ENCODE peak calls at places on chromosomes 2 and 18, in seven cellular contexts. I is GM23248; R is aorta; X is CD4-positive, alpha-beta memory T cell; Y is A549; T is heart left ventricle; P is K562. U is an unnamed sample.
A peak's percentile ranks its signal among the peaks of the same experiment; 100 is the strongest.

GRCh38 chr2:65580824-65581223 is 148.4 kb upstream of the SPRED2 start:
- DNase-seq in I (no peak), R (no peak), X (no peak), Y (no peak), T (no peak), P (no peak), U (no peak)

GRCh38 chr18:33152376-33152775 is 288.1 kb downstream of the CCDC178 start:
- DNase-seq in I (no peak), R (no peak), X (no peak), Y (no peak), T (no peak), P (no peak), U (no peak)

GRCh38 chr2:190860985-190861721 is 19.5 kb upstream of the GLS start:
- DNase-seq in I (peak; percentile 78), R (no peak), X (no peak), Y (no peak), T (no peak), P (no peak), U (no peak)

GRCh38 chr18:68034293-68034692 is 517.8 kb upstream of the DSEL start:
- DNase-seq in I (peak; percentile 59), R (no peak), X (no peak), Y (no peak), T (no peak), P (no peak), U (no peak)

GRCh38 chr2:64376926-64377325 is 77.0 kb upstream of the LGALSL start:
- DNase-seq in I (no peak), R (no peak), X (no peak), Y (no peak), T (no peak), P (no peak), U (no peak)

GRCh38 chr2:196464311-196464710 is 175.2 kb upstream of the CCDC150 start:
- DNase-seq in I (no peak), R (no peak), X (no peak), Y (no peak), T (no peak), P (no peak), U (no peak)

GRCh38 chr2:96304606-96305005 is 740 bp downstream of the SNRNP200 start:
- DNase-seq in I (peak; percentile 5), R (no peak), X (peak; percentile 5), Y (no peak), T (no peak), P (no peak), U (no peak)

GRCh38 chr2:241996100-241996499 is 126.6 kb downstream of the RTP5 start:
- DNase-seq in I (no peak), R (no peak), X (no peak), Y (no peak), T (no peak), P (no peak), U (no peak)

GRCh38 chr2:28507806-28508764 is 12.2 kb downstream of the PLB1 start:
- DNase-seq in I (no peak), R (no peak), X (peak; percentile 5), Y (peak; percentile 33), T (no peak), P (peak; percentile 61), U (no peak)

GRCh38 chr18:63101811-63102210 is 217.8 kb downstream of the BCL2 start:
- DNase-seq in I (no peak), R (no peak), X (no peak), Y (no peak), T (no peak), P (no peak), U (no peak)

GRCh38 chr2:49241506-49241905 is 87.2 kb upstream of the FSHR start:
- DNase-seq in I (peak; percentile 20), R (no peak), X (no peak), Y (no peak), T (no peak), P (no peak), U (no peak)

GRCh38 chr18:57806891-57807280 is 3.8 kb upstream of the ATP8B1 start:
- DNase-seq in I (peak; percentile 94), R (peak; percentile 67), X (no peak), Y (peak; percentile 24), T (no peak), P (no peak), U (no peak)

GRCh38 chr2:167480986-167481309 is 592.7 kb downstream of the XIRP2 start:
- DNase-seq in I (no peak), R (no peak), X (no peak), Y (no peak), T (no peak), P (no peak), U (no peak)

GRCh38 chr2:19038096-19039015 is 320.1 kb downstream of the OSR1 start:
- DNase-seq in I (peak; percentile 88), R (no peak), X (no peak), Y (no peak), T (no peak), P (no peak), U (no peak)

GRCh38 chr18:73724908-73725307 is 422.7 kb downstream of the FBXO15 start:
- DNase-seq in I (no peak), R (no peak), X (no peak), Y (no peak), T (no peak), P (no peak), U (no peak)

GRCh38 chr2:175234153-175234552 is 52.6 kb upstream of the ATP5MC3 start:
- DNase-seq in I (no peak), R (no peak), X (no peak), Y (no peak), T (no peak), P (no peak), U (no peak)

GRCh38 chr2:239252433-239253200 is 148.2 kb downstream of the HDAC4 start:
- DNase-seq in I (peak; percentile 70), R (peak; percentile 85), X (no peak), Y (no peak), T (peak; percentile 83), P (no peak), U (no peak)

GRCh38 chr2:169895294-169895985 is 68.2 kb downstream of the UBR3 start:
- DNase-seq in I (peak; percentile 27), R (no peak), X (no peak), Y (no peak), T (no peak), P (no peak), U (no peak)

GRCh38 chr2:169892951-169893350 is 65.7 kb downstream of the UBR3 start:
- DNase-seq in I (no peak), R (no peak), X (no peak), Y (no peak), T (no peak), P (no peak), U (no peak)

GRCh38 chr2:169887120-169887519 is 59.9 kb downstream of the UBR3 start:
- DNase-seq in I (no peak), R (no peak), X (no peak), Y (no peak), T (no peak), P (no peak), U (no peak)

GRCh38 chr2:169891593-169892298 is 64.5 kb downstream of the UBR3 start:
- DNase-seq in I (peak; percentile 19), R (no peak), X (no peak), Y (peak; percentile 12), T (no peak), P (peak; percentile 36), U (no peak)
- H3K27ac ChIP-seq in I (no peak overlapping the region), R (no peak overlapping the region), X (no peak overlapping the region), Y (peak overlapping the region; percentile 18), T (no peak overlapping the region), P (peak overlapping the region; percentile 8), U (no peak overlapping the region)

GRCh38 chr2:227323818-227324217 is 1.2 kb upstream of the MFF start:
- DNase-seq in I (no peak), R (no peak), X (no peak), Y (no peak), T (no peak), P (no peak), U (no peak)
- H3K4me3 ChIP-seq in I (no peak overlapping the region), R (no peak overlapping the region), X (no peak overlapping the region), Y (no peak overlapping the region), T (no peak overlapping the region), P (no peak overlapping the region), U (no peak overlapping the region)

DNA sequence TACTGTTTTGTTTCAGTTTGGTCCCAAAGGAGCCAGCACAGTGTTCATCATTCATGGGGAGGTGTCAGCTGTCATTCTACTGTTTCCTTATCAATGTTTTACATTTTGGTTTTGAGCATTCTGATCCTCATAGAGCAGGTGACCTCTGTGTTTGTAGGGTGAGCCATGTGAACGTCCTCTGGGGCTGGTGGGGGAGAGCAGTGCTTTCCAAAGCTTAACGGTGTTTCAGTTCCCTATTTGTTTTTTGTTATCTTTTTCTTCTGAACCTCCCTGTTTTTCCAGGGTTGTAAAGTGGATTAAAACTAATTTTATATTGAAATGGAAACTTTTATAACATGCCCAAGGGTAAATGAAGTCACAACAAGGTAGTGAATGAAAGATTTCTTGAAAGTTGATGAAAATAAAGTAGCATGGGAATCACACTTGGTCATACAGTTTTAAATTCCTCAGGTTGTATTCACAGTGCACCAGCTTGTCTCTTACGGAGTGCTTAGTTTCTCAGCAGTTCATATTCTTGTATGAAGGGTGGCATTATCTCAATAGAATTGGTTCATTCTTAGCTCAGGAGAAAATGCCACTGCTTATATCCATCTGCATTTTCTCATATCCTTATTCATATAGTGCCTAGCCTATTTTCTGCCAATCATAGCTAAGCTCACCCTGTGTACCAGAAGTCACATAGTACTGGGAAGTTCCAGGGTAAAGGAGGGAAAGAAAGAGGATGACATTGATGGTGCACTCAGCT is 54.5 kb downstream of the MAP4K4 start:
- DNase-seq in I (peak; percentile 36), R (no peak), X (no peak), Y (no peak), T (no peak), P (peak; percentile 35), U (no peak)
- H3K27ac ChIP-seq in I (no peak overlapping the region), R (no peak overlapping the region), X (no peak overlapping the region), Y (no peak overlapping the region), T (peak overlapping the region; percentile 55), P (no peak overlapping the region), U (no peak overlapping the region)

GRCh38 chr2:131425191-131426021 is 50.5 kb upstream of the TUBA3D start:
- DNase-seq in I (no peak), R (no peak), X (no peak), Y (no peak), T (no peak), P (no peak), U (no peak)
- H3K4me3 ChIP-seq in I (no peak overlapping the region), R (peak overlapping the region; percentile 16), X (no peak overlapping the region), Y (no peak overlapping the region), T (no peak overlapping the region), P (no peak overlapping the region), U (no peak overlapping the region)

GRCh38 chr18:22124970-22125369 is 44.4 kb upstream of the GATA6 start:
- DNase-seq in I (peak; percentile 4), R (no peak), X (no peak), Y (no peak), T (no peak), P (no peak), U (no peak)
- H3K27ac ChIP-seq in I (no peak overlapping the region), R (no peak overlapping the region), X (no peak overlapping the region), Y (no peak overlapping the region), T (no peak overlapping the region), P (no peak overlapping the region), U (no peak overlapping the region)

GRCh38 chr18:30858562-30858961 is 184.0 kb downstream of the DSC3 start:
- DNase-seq in I (no peak), R (no peak), X (no peak), Y (no peak), T (no peak), P (no peak), U (no peak)
- H3K4me3 ChIP-seq in I (no peak overlapping the region), R (no peak overlapping the region), X (no peak overlapping the region), Y (no peak overlapping the region), T (no peak overlapping the region), P (no peak overlapping the region), U (no peak overlapping the region)

U was measured in naive thymus-derived CD4-positive, alpha-beta T cell.